ENCODE peak calls at places on chromosome 17, in four cellular contexts. A is uterus; L is CD8-positive, alpha-beta memory T cell; Y is transverse colon. H is an unnamed sample.

GRCh38 chr17:8212312-8213180 is 2.2 kb upstream of the AURKB start:
- DNase-seq in Y (no peak), A (no peak), L (no peak), H (no peak)

GRCh38 chr17:77498875-77499698 is 358.3 kb downstream of the SEC14L1 start:
- DNase-seq in Y (peak), L (peak), A (peak), H (peak)

GRCh38 chr17:27381007-27381501 is 75.2 kb upstream of the KSR1 start:
- DNase-seq in L (peak), A (peak), Y (peak), H (no peak)

GRCh38 chr17:43772877-43773648 is 5.7 kb downstream of the DUSP3 start:
- DNase-seq in Y (no peak), L (no peak), A (no peak), H (no peak)

GRCh38 chr17:40472733-40473452 is 28.5 kb downstream of the TNS4 start:
- DNase-seq in A (no peak), L (no peak), Y (no peak), H (no peak)

GRCh38 chr17:38397227-38397626 is 31.0 kb upstream of the ARHGAP23 start:
- DNase-seq in A (no peak), Y (no peak), L (no peak), H (no peak)

GRCh38 chr17:35879748-35880654 is at the start of gene CCL5:
- DNase-seq in A (no peak), L (peak), Y (peak), H (no peak)

GRCh38 chr17:76530489-76530814 is 7.1 kb downstream of the CYGB start:
- DNase-seq in A (no peak), L (no peak), Y (no peak), H (no peak)

GRCh38 chr17:56676807-56677206 is 83.3 kb downstream of the NOG start:
- DNase-seq in L (no peak), A (no peak), Y (no peak), H (no peak)

GRCh38 chr17:7651097-7651958 is 602 bp downstream of the ATP1B2 start:
- DNase-seq in Y (no peak), L (no peak), A (peak), H (no peak)

GRCh38 chr17:48471807-48472484 is 41.9 kb upstream of the SKAP1 start:
- DNase-seq in L (no peak), A (no peak), Y (no peak), H (no peak)

GRCh38 chr17:72592967-72593325 is 472.1 kb downstream of the SOX9 start:
- DNase-seq in Y (no peak), A (no peak), L (no peak), H (no peak)

GRCh38 chr17:4086041-4086483 is 56.8 kb downstream of the ZZEF1 start:
- DNase-seq in Y (no peak), L (no peak), A (no peak), H (no peak)

GRCh38 chr17:39970157-39970692 is 7.4 kb downstream of the GSDMA start:
- DNase-seq in A (no peak), L (no peak), Y (peak), H (no peak)

GRCh38 chr17:45425125-45425983 is 7.3 kb downstream of the ARHGAP27 start:
- DNase-seq in L (no peak), Y (peak), A (no peak), H (no peak)

GRCh38 chr17:33684714-33685113 is 391.6 kb upstream of the ASIC2 start:
- DNase-seq in Y (no peak), L (no peak), A (no peak), H (no peak)

GRCh38 chr17:16251043-16251442 is 34.0 kb downstream of the PIGL start:
- DNase-seq in A (no peak), Y (no peak), L (no peak), H (no peak)

GRCh38 chr17:16255481-16255901 is 38.5 kb downstream of the PIGL start:
- DNase-seq in A (peak), L (no peak), Y (peak), H (no peak)

GRCh38 chr17:16251556-16251955 is 34.5 kb downstream of the PIGL start:
- DNase-seq in Y (no peak), L (no peak), A (no peak), H (no peak)

GRCh38 chr17:16247589-16247984 is 30.6 kb downstream of the PIGL start:
- DNase-seq in A (no peak), Y (peak), L (no peak), H (no peak)

DNA sequence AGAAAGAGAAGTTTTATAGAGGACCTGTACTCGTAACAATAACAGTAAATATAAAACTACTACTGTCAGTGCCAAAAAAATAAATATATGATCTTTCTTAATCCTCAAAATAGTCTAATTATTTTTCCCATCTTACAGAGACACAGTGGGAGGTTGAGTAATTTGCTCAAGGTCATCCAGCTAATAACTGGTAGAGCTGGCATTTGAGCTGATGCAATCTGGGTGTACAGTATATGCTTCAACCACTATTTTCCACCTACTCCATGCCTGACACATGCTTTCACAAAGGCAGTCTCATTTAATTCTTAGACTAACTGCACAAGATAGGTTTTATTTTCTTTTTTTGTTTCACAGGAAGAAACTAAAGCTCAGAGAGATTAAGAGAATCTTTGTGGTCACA is 33.6 kb downstream of the PIGL start:
- DNase-seq in L (no peak), Y (no peak), A (no peak), H (no peak)
- H3K4me3 ChIP-seq in L (no peak), Y (no peak), A (no peak), H (no peak)

GRCh38 chr17:29789186-29790170 is 140.6 kb downstream of the SSH2 start:
- DNase-seq in Y (no peak), A (no peak), L (no peak), H (no peak)
- H3K4me3 ChIP-seq in Y (no peak), A (no peak), L (no peak), H (no peak)

GRCh38 chr17:50689956-50690886 is 17.5 kb downstream of the ANKRD40 start:
- DNase-seq in L (no peak), Y (no peak), A (no peak), H (peak)
- H3K4me3 ChIP-seq in L (no peak), Y (no peak), A (no peak), H (no peak)

GRCh38 chr17:78836420-78837021 is 4.1 kb downstream of the USP36 start:
- DNase-seq in A (no peak), Y (no peak), L (no peak), H (no peak)
- H3K4me3 ChIP-seq in A (no peak), Y (no peak), L (no peak), H (no peak)

DNA sequence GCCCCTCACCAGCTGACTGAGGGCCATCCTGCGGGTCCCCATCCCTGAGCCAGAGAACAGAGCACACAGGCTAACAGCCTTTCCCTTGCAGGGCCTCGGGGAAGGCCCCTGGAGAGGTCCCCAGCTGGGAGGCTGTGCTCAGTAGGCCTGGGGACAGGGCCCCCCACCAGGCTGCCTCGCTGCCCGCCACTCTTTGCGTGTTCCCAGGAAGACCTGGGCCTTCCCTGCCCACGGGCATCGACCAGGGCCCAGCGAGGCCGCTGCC is 785 bp downstream of the HID1 start:
- DNase-seq in Y (no peak), L (no peak), A (no peak), H (no peak)
- H3K4me3 ChIP-seq in Y (peak), L (no peak), A (peak), H (peak)

DNA sequence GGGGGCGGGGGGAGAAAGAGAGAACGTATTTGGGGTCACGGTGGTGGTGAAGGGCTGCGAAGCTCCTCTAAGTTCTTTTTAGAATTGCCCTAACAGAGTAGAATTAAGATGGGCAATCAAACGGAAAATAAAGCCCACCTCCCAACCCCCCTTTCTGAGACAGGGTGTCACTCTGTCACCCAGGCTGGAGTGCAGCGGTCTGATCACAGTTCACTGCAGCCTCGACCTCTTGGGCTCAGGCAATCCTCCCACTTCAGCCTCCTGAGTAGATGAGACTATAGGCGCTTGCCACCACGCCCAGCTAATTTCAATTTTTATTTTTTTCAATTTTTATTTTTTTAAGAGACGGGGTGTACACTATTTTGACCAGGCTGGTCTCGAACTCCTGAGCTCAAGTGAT is 710 bp upstream of the CAVIN1 start:
- DNase-seq in A (no peak), Y (no peak), L (no peak), H (no peak)
- H3K4me3 ChIP-seq in A (no peak), Y (peak), L (no peak), H (no peak)

GRCh38 chr17:42111901-42112551 is 488 bp downstream of the DHX58 start:
- DNase-seq in L (no peak), A (peak), Y (peak), H (no peak)

GRCh38 chr17:42113293-42114069 is 967 bp upstream of the DHX58 start:
- DNase-seq in Y (no peak), L (no peak), A (no peak), H (no peak)

GRCh38 chr17:42114118-42114517 is 1.6 kb upstream of the DHX58 start:
- DNase-seq in Y (no peak), A (no peak), L (no peak), H (no peak)

GRCh38 chr17:42111265-42111636 is 1.3 kb downstream of the DHX58 start:
- DNase-seq in Y (no peak), A (no peak), L (no peak), H (no peak)

GRCh38 chr17:42112552-42113176 is at the start of gene DHX58:
- DNase-seq in A (peak), L (peak), Y (peak), H (no peak)
- H3K4me3 ChIP-seq in A (peak), L (peak), Y (peak), H (peak)

DNA sequence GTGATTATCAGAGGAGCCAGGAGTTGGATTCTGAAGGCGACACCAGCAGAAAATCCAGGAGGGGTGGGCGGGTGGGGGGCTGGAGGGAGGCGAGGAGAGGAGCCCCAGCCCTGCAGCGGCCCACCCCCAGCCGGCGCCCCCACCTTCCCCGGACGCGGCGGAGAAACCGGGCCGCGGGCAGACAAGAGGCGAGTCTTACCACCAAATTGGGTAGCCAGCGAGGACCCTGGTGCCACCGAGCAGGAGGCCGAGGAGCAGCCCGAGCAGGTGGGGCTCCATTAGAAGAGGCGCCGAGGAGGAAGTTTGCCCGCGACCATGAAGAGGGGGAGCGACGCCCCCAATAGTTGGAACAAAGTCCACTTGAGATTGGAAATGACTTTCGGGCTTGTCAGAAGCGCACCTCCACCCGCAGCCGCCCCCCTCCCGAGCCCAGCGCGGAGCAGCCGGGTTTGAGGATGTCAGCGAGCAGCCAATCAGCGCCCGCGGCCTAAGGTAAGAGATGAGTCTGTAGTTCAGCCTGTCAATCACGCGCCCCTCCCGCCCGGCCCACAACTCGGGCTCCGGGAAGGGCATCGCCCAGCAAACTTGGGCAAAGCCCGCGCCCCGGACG is at the start of gene WNT3:
- DNase-seq in Y (peak), A (no peak), L (peak), H (no peak)
- H3K4me3 ChIP-seq in Y (peak), A (no peak), L (peak), H (peak)